ENCODE peak calls at places on chromosomes 2 and 18, in four cellular contexts. Y is neural progenitor cell, F is AG10803, H is cardiac fibroblast. C is an unnamed sample.

GRCh38 chr2:141554810-141555209 is 576.0 kb downstream of the LRP1B start:
- DNase-seq in Y (peak), F (peak), H (peak), C (peak)

GRCh38 chr2:10097352-10098148 is 17.3 kb upstream of the CYS1 start:
- DNase-seq in Y (peak), F (peak), H (peak), C (peak)

GRCh38 chr2:186607660-186608324 is 17.9 kb downstream of the ITGAV start:
- DNase-seq in Y (no peak), F (no peak), H (no peak), C (no peak)

GRCh38 chr2:3181416-3182010 is 196.1 kb downstream of the EIPR1 start:
- DNase-seq in Y (no peak), F (no peak), H (no peak), C (no peak)

GRCh38 chr2:148022882-148023281 is 2.0 kb downstream of the MBD5 start:
- DNase-seq in Y (no peak), F (no peak), H (no peak), C (no peak)

GRCh38 chr2:58266211-58266610 is 25.1 kb upstream of the FANCL start:
- DNase-seq in Y (no peak), F (no peak), H (no peak), C (no peak)

GRCh38 chr2:171878481-171878993 is 15.5 kb downstream of the SLC25A12 start:
- DNase-seq in Y (no peak), F (peak), H (peak), C (peak)

GRCh38 chr2:600542-601386 is 76.4 kb downstream of the TMEM18 start:
- DNase-seq in Y (no peak), F (no peak), H (no peak), C (no peak)

GRCh38 chr2:187206071-187206470 is 242.0 kb downstream of the CALCRL start:
- DNase-seq in Y (peak), F (no peak), H (no peak), C (no peak)

GRCh38 chr2:46135230-46135555 is 162.0 kb upstream of the EPAS1 start:
- DNase-seq in Y (no peak), F (no peak), H (no peak), C (no peak)

GRCh38 chr18:78724214-78724834 is 255.3 kb upstream of the SALL3 start:
- DNase-seq in Y (no peak), F (no peak), H (no peak), C (no peak)

GRCh38 chr2:25698752-25699151 is 25.4 kb upstream of the DTNB start:
- DNase-seq in Y (no peak), F (no peak), H (peak), C (peak)

GRCh38 chr18:55012041-55012440 is 52.8 kb upstream of the CCDC68 start:
- DNase-seq in Y (no peak), F (peak), H (no peak), C (no peak)

GRCh38 chr2:10500601-10501361 is 52.7 kb upstream of the ODC1 start:
- DNase-seq in Y (no peak), F (no peak), H (no peak), C (no peak)

GRCh38 chr2:157246212-157247067 is 11.1 kb upstream of the GALNT5 start:
- DNase-seq in Y (peak), F (peak), H (peak), C (peak)

GRCh38 chr2:237858294-237859081 is 935 bp upstream of the RAMP1 start:
- DNase-seq in Y (peak), F (peak), H (peak), C (peak)

GRCh38 chr2:237861875-237862527 is 2.6 kb downstream of the RAMP1 start:
- DNase-seq in Y (no peak), F (peak), H (no peak), C (no peak)

GRCh38 chr2:237859533-237860272 is at the start of gene RAMP1:
- DNase-seq in Y (peak), F (peak), H (peak), C (no peak)

GRCh38 chr2:237859082-237859433 is 365 bp upstream of the RAMP1 start:
- DNase-seq in Y (no peak), F (no peak), H (no peak), C (no peak)

DNA sequence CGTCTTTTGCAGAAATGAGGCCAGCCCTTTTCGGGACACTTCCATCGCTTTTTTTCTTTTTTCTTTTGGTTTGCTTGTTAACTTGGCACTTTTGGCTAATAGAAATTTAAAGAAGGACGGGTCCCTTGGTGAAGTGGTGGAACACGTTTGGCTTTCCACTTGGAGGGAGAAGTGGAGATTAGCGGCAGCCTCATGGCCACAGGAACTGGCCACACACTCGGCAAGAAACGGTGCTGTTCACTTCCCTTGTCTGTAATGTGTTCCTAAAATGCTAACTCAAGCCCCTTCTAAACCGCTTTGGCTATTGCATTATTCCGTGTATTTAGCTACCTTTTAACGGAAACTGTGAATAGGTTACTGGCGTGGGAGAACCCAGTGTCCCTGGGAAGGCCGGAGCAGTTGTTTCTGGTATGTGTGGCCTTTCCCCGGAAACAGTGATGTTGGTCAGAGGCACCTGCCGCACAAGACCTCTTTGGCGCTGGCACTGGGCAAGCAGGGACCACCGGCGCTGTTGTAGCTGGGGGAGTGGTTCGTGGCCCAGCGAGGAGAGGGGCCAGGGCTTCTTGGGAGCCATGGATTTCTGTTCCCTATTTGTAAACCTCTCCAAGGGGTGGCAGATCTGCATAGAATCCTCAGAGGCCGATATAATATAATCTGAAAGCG is 981 bp downstream of the RAMP1 start:
- DNase-seq in Y (no peak), F (no peak), H (no peak), C (no peak)
- H3K4me3 ChIP-seq in Y (peak), F (no peak), H (peak), C (peak)

DNA sequence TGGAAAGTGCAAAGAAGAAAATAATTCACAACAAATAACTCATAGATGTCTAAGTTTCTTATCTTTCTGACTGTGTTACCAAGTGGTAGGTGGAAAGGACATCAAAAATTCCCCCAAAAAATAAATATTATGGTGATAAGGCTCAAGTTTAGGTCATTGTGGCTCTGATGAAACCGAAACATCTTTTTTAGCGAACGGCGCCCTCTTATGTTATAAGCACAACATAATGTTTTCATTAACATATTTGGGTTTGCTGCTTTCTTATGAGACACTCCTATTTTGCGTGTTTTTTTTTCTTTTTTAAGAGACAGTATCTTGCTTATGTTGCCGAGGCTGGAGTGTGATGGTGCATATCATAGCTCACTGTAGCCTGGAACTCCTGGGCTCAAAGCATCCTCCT is 38.6 kb upstream of the SLC35G4 start:
- DNase-seq in Y (no peak), F (peak), H (peak), C (peak)
- TF ChIP-seq CTCF in Y (peak), F (peak), H (no peak), C (peak)

GRCh38 chr18:26655010-26655613 is 106.8 kb upstream of the KCTD1 start:
- DNase-seq in Y (no peak), F (peak), H (peak), C (peak)
- H3K4me3 ChIP-seq in Y (peak), F (no peak), H (peak), C (no peak)

GRCh38 chr2:29329899-29330298 is 214.7 kb downstream of the CLIP4 start:
- DNase-seq in Y (no peak), F (no peak), H (no peak), C (no peak)
- TF ChIP-seq CTCF in Y (peak), F (peak), H (peak), C (no peak)

DNA sequence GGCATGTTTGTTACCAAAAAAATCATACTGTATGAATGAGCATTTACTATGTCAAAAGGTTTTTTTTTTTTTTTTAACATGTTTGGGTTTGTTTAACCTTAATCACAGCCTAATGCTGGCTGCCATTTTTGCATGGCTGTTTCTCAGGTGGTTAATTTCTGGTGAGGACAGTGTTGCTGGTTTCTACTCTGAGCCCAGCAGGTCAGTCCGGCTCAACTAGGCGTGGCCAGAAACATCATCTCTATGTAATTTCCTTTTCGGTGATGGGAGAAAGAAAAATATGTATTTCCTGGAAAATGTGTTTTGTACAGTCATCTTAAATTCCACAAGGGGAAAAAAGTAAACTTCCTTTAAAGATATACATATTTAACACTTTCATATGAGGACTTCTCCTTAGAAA is 24.9 kb upstream of the BZW1 start:
- DNase-seq in Y (no peak), F (peak), H (peak), C (peak)
- H3K4me3 ChIP-seq in Y (no peak), F (no peak), H (no peak), C (no peak)

DNA sequence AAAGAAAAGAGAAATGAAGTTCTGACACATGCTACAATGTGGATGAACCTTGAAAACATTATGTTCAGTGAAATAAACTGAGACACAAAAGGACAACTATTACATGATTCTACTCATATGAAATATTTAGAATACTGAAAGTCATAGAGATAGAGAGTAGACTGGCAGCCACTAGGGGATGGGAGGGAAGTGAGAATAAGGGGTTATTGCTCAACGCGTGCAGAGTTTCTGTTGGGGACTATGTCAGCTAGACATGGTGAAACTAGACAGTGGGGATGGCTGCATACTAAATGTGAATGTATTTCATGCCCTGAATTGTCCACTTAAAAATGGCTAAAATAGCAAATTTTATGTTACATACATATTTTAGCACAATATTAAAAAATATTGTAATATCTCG is 108.7 kb upstream of the ATL2 start:
- DNase-seq in Y (no peak), F (no peak), H (no peak), C (no peak)
- TF ChIP-seq CTCF in Y (no peak), F (no peak), H (no peak), C (no peak)

GRCh38 chr2:27379383-27379839 is 1.1 kb downstream of the ZNF513 start:
- DNase-seq in Y (no peak), F (no peak), H (no peak), C (peak)

GRCh38 chr2:27379840-27380625 is 501 bp downstream of the ZNF513 start:
- DNase-seq in Y (no peak), F (peak), H (peak), C (peak)

GRCh38 chr2:27378809-27379290 is 1.7 kb downstream of the ZNF513 start:
- DNase-seq in Y (no peak), F (no peak), H (no peak), C (no peak)

GRCh38 chr2:27380626-27381556 is at the start of gene ZNF513:
- DNase-seq in Y (peak), F (peak), H (peak), C (peak)

DNA sequence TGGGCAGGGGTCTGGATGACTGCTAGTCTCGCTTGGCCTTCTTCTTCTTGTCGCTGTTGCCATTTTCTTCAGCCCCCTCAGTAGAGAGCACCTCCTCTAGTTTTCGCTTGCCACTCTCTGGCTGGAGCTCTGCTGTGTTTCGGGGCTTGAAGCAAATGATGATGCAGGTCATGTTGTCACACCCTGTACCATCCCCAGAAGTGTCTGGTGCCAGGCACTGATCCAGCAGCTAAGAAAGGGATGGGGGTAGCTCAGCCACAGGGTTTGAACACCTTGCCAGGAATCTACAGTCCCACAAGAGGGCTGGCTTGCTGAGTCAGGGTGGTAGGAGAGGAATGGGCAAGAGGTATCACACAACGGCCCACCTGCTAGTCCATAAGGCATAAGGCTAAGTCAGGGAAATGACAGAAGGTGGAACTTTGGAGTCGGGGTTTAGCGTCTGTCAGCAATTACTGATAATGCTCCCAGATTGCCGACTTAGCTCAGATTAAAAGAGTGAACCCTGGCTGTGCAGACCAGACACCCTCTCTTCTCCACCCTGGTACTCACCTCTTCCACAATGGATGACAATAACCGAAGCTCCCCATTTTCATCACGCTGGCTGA is 1.1 kb upstream of the ZNF513 start:
- DNase-seq in Y (peak), F (no peak), H (no peak), C (no peak)
- H3K4me3 ChIP-seq in Y (no peak), F (no peak), H (no peak), C (no peak)

GRCh38 chr2:60532421-60532820 is 21.0 kb downstream of the BCL11A start:
- DNase-seq in Y (no peak), F (peak), H (no peak), C (no peak)

GRCh38 chr2:60535392-60536312 is 17.8 kb downstream of the BCL11A start:
- DNase-seq in Y (no peak), F (no peak), H (no peak), C (no peak)

GRCh38 chr2:60533114-60534033 is 20.1 kb downstream of the BCL11A start:
- DNase-seq in Y (no peak), F (peak), H (no peak), C (peak)

GRCh38 chr2:60531638-60532216 is 21.7 kb downstream of the BCL11A start:
- DNase-seq in Y (peak), F (no peak), H (no peak), C (no peak)

DNA sequence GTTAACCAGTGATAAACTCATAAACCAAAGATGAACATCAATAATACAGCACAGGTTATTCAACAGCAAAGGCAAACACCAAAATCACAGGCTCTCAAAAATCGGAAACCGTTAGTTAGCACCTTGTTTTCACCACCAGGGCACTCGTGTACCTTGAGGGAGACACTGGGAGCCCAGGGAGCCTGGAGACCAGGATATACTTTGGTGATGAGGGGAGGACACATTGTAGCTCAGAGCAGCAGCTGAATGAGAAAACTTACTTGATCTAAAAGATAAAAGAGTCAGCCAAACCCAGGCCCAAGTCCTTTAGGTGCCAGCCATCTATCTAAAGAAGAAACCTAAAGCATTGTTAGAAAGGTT is 19.4 kb downstream of the BCL11A start:
- DNase-seq in Y (no peak), F (no peak), H (no peak), C (no peak)
- TF ChIP-seq CTCF in Y (peak), F (peak), H (no peak), C (peak)